ENCODE peak calls at places on chromosomes 7 and 10, in six cellular contexts. One of them, this sample, is unnamed.

GRCh38 chr10:27504897-27505457 is 873 bp downstream of the RAB18 start:
- DNase-seq in MCF 10A: no peak
- DNase-seq in BJ: no peak
- DNase-seq in stimulated activated CD8-positive, alpha-beta memory T cell treated with anti-CD3 and anti-CD28 coated beads, Interleukin-7, amount 100 ng/mL, for 1 hour: no peak
- DNase-seq in SHP77: no peak
- DNase-seq in M059J: peak
- DNase-seq in this sample: peak

GRCh38 chr7:74038194-74038961 is 10.4 kb downstream of the ELN start:
- DNase-seq in MCF 10A: no peak
- DNase-seq in BJ: no peak
- DNase-seq in stimulated activated CD8-positive, alpha-beta memory T cell treated with anti-CD3 and anti-CD28 coated beads, Interleukin-7, amount 100 ng/mL, for 1 hour: no peak
- DNase-seq in SHP77: no peak
- DNase-seq in M059J: no peak
- DNase-seq in this sample: no peak

GRCh38 chr10:131177431-131178327 is 133.8 kb downstream of the TCERG1L start:
- DNase-seq in MCF 10A: no peak
- DNase-seq in BJ: no peak
- DNase-seq in stimulated activated CD8-positive, alpha-beta memory T cell treated with anti-CD3 and anti-CD28 coated beads, Interleukin-7, amount 100 ng/mL, for 1 hour: no peak
- DNase-seq in SHP77: no peak
- DNase-seq in M059J: no peak
- DNase-seq in this sample: no peak

GRCh38 chr7:26399309-26399610 is 107.6 kb downstream of the SNX10 start:
- DNase-seq in MCF 10A: peak
- DNase-seq in BJ: no peak
- DNase-seq in stimulated activated CD8-positive, alpha-beta memory T cell treated with anti-CD3 and anti-CD28 coated beads, Interleukin-7, amount 100 ng/mL, for 1 hour: no peak
- DNase-seq in SHP77: peak
- DNase-seq in M059J: no peak
- DNase-seq in this sample: peak

GRCh38 chr10:71382757-71383156 is 14.0 kb upstream of the CDH23 start:
- DNase-seq in MCF 10A: no peak
- DNase-seq in BJ: no peak
- DNase-seq in stimulated activated CD8-positive, alpha-beta memory T cell treated with anti-CD3 and anti-CD28 coated beads, Interleukin-7, amount 100 ng/mL, for 1 hour: no peak
- DNase-seq in SHP77: no peak
- DNase-seq in M059J: no peak
- DNase-seq in this sample: no peak

GRCh38 chr7:32091608-32092210 is 21.5 kb upstream of the PDE1C start:
- DNase-seq in MCF 10A: peak
- DNase-seq in BJ: no peak
- DNase-seq in stimulated activated CD8-positive, alpha-beta memory T cell treated with anti-CD3 and anti-CD28 coated beads, Interleukin-7, amount 100 ng/mL, for 1 hour: no peak
- DNase-seq in SHP77: no peak
- DNase-seq in M059J: peak
- DNase-seq in this sample: no peak

GRCh38 chr10:34590802-34591201 is 224.3 kb downstream of the PARD3 start:
- DNase-seq in MCF 10A: no peak
- DNase-seq in BJ: no peak
- DNase-seq in stimulated activated CD8-positive, alpha-beta memory T cell treated with anti-CD3 and anti-CD28 coated beads, Interleukin-7, amount 100 ng/mL, for 1 hour: no peak
- DNase-seq in SHP77: no peak
- DNase-seq in M059J: no peak
- DNase-seq in this sample: no peak

GRCh38 chr7:94228678-94229077 is 166.0 kb upstream of the COL1A2 start:
- DNase-seq in MCF 10A: no peak
- DNase-seq in BJ: no peak
- DNase-seq in stimulated activated CD8-positive, alpha-beta memory T cell treated with anti-CD3 and anti-CD28 coated beads, Interleukin-7, amount 100 ng/mL, for 1 hour: no peak
- DNase-seq in SHP77: no peak
- DNase-seq in M059J: no peak
- DNase-seq in this sample: no peak

GRCh38 chr10:97059006-97059871 is 126.5 kb downstream of the SLIT1 start:
- DNase-seq in MCF 10A: no peak
- DNase-seq in BJ: no peak
- DNase-seq in stimulated activated CD8-positive, alpha-beta memory T cell treated with anti-CD3 and anti-CD28 coated beads, Interleukin-7, amount 100 ng/mL, for 1 hour: no peak
- DNase-seq in SHP77: no peak
- DNase-seq in M059J: no peak
- DNase-seq in this sample: peak

GRCh38 chr7:103446046-103446520 is at the start of gene SLC26A5:
- DNase-seq in MCF 10A: no peak
- DNase-seq in BJ: no peak
- DNase-seq in stimulated activated CD8-positive, alpha-beta memory T cell treated with anti-CD3 and anti-CD28 coated beads, Interleukin-7, amount 100 ng/mL, for 1 hour: no peak
- DNase-seq in SHP77: no peak
- DNase-seq in M059J: no peak
- DNase-seq in this sample: no peak

GRCh38 chr7:79236352-79237028 is 217.0 kb downstream of the MAGI2 start:
- DNase-seq in MCF 10A: no peak
- DNase-seq in BJ: no peak
- DNase-seq in stimulated activated CD8-positive, alpha-beta memory T cell treated with anti-CD3 and anti-CD28 coated beads, Interleukin-7, amount 100 ng/mL, for 1 hour: no peak
- DNase-seq in SHP77: no peak
- DNase-seq in M059J: peak
- DNase-seq in this sample: no peak